ENCODE peak calls at places on chromosomes 2 and 18, in nine cellular contexts. L, J, H, U, I, R, X, B and E are unnamed samples.

GRCh38 chr2:104794416-104794815 is 59.5 kb upstream of the POU3F3 start:
- DNase-seq in I (no peak), X (no peak), U (no peak), R (no peak), L (no peak), J (no peak), H (peak; percentile 28), B (peak; percentile 80), E (no peak)

GRCh38 chr2:96114546-96114902 is 1.8 kb downstream of the ADRA2B start:
- DNase-seq in X (no peak), L (no peak), I (no peak), H (no peak), B (no peak), U (no peak), R (no peak), J (no peak), E (no peak)

GRCh38 chr18:34650121-34650545 is 60.0 kb upstream of the DTNA start:
- DNase-seq in L (no peak), X (no peak), U (no peak), J (peak; percentile 68), I (peak; percentile 38), R (no peak), B (peak; percentile 87), H (peak; percentile 77), E (peak; percentile 59)

GRCh38 chr2:134023854-134024253 is 230.0 kb upstream of the MGAT5 start:
- DNase-seq in X (no peak), H (no peak), R (no peak), B (no peak), I (no peak), J (no peak), U (no peak), L (no peak), E (no peak)

GRCh38 chr2:58427572-58428285 is 186.6 kb upstream of the FANCL start:
- DNase-seq in R (peak; percentile 26), I (peak; percentile 27), U (peak; percentile 58), B (peak; percentile 60), H (peak; percentile 51), J (no peak), L (no peak), X (no peak), E (peak; percentile 15)

GRCh38 chr2:127064642-127065250 is 42.2 kb downstream of the BIN1 start:
- DNase-seq in I (peak; percentile 92), X (peak; percentile 87), U (peak; percentile 99), R (peak; percentile 71), J (peak; percentile 98), L (peak; percentile 44), B (peak; percentile 97), H (peak; percentile 98), E (peak; percentile 99)

GRCh38 chr18:11857177-11857887 is 6.1 kb downstream of the CHMP1B start:
- DNase-seq in H (peak; percentile 100), R (peak; percentile 72), X (peak; percentile 34), L (no peak), B (peak; percentile 100), I (peak; percentile 100), U (peak; percentile 98), J (peak; percentile 98), E (peak; percentile 89)

GRCh38 chr2:74560591-74560990 is 6.1 kb downstream of the DOK1 start:
- DNase-seq in H (peak; percentile 71), R (no peak), U (peak; percentile 74), I (no peak), L (no peak), J (no peak), X (no peak), B (no peak), E (no peak)

GRCh38 chr2:205496370-205496769 is 185.9 kb upstream of the NRP2 start:
- DNase-seq in U (no peak), J (no peak), X (no peak), H (no peak), L (no peak), B (no peak), R (no peak), I (no peak), E (no peak)

GRCh38 chr2:208280933-208281332 is 14.9 kb downstream of the PIKFYVE start:
- DNase-seq in I (peak; percentile 43), L (no peak), U (no peak), H (peak; percentile 9), J (peak; percentile 61), X (no peak), B (peak; percentile 70), R (no peak), E (peak; percentile 9)

GRCh38 chr2:224971214-224971613 is 71.1 kb downstream of the DOCK10 start:
- DNase-seq in R (peak; percentile 86), U (no peak), X (no peak), J (no peak), H (peak; percentile 58), B (no peak), L (no peak), I (no peak), E (no peak)

GRCh38 chr2:107597507-107597906 is 229.2 kb upstream of the RGPD4 start:
- DNase-seq in L (no peak), H (peak; percentile 56), J (no peak), I (no peak), R (no peak), X (no peak), U (no peak), B (no peak), E (no peak)

GRCh38 chr2:148813603-148814065 is 61.4 kb upstream of the KIF5C start:
- DNase-seq in B (no peak), J (no peak), R (peak; percentile 12), X (no peak), L (peak; percentile 33), U (peak; percentile 18), H (no peak), I (no peak), E (no peak)

GRCh38 chr18:6752200-6752873 is 22.8 kb downstream of the ARHGAP28 start:
- DNase-seq in R (no peak), B (peak; percentile 76), J (peak; percentile 30), U (peak; percentile 35), L (no peak), H (peak; percentile 57), I (peak; percentile 17), X (no peak), E (peak; percentile 38)

GRCh38 chr18:52163478-52163877 is 176.5 kb upstream of the DCC start:
- DNase-seq in B (no peak), R (no peak), J (no peak), L (no peak), X (no peak), H (no peak), I (no peak), U (no peak), E (no peak)